ENCODE peak calls at places on chromosomes 16 and 17, in five cellular contexts. F, M, Q, R and J are unnamed samples.

GRCh38 chr17:42563543-42563942 is 1.6 kb downstream of the COASY start:
- DNase-seq in F (peak), M (peak), Q (peak), R (no peak), J (no peak)

GRCh38 chr17:5832886-5833285 is 237.3 kb upstream of the WSCD1 start:
- DNase-seq in F (no peak), M (no peak), Q (peak), R (no peak), J (no peak)

GRCh38 chr16:58021661-58022551 is 3.6 kb upstream of the MMP15 start:
- DNase-seq in F (no peak), M (no peak), Q (peak), R (no peak), J (no peak)

GRCh38 chr16:70638814-70639792 is 7.3 kb upstream of the IL34 start:
- DNase-seq in F (no peak), M (no peak), Q (peak), R (no peak), J (no peak)

GRCh38 chr16:27795992-27796614 is 246.2 kb downstream of the KATNIP start:
- DNase-seq in F (peak), M (no peak), Q (peak), R (peak), J (no peak)

GRCh38 chr17:17082878-17083277 is 40.6 kb downstream of the MPRIP start:
- DNase-seq in F (no peak), M (no peak), Q (no peak), R (no peak), J (no peak)

GRCh38 chr16:3960049-3960809 is 79.7 kb upstream of the CREBBP start:
- DNase-seq in F (no peak), M (no peak), Q (no peak), R (no peak), J (no peak)

GRCh38 chr16:27511657-27512056 is 38.1 kb downstream of the GTF3C1 start:
- DNase-seq in F (peak), M (no peak), Q (no peak), R (no peak), J (no peak)

GRCh38 chr17:602436-602835 is 112.2 kb downstream of the VPS53 start:
- DNase-seq in F (no peak), M (no peak), Q (no peak), R (no peak), J (no peak)

GRCh38 chr16:70695351-70696070 is 9.7 kb upstream of the MTSS2 start:
- DNase-seq in F (peak), M (no peak), Q (peak), R (no peak), J (no peak)